ENCODE peak calls at places on chromosomes 11 and 22, in seven cellular contexts. One of them, this sample, is unnamed. For H3K36me3 and H3K27me3, the result is how much of the 10 kb centered on the place peaks cover.

GRCh38 chr11:1864216-1864615 is 11.3 kb downstream of the LSP1 start:
- DNase-seq in CD8-positive, alpha-beta memory T cell: no peak
- DNase-seq in body of pancreas: no peak
- DNase-seq in thyroid gland: no peak
- DNase-seq in right lobe of liver: no peak
- DNase-seq in fibroblast of lung: no peak
- DNase-seq in HAP-1: no peak
- DNase-seq in this sample: no peak

GRCh38 chr22:23522642-23523251 is 57.3 kb downstream of the IGLL1 start:
- DNase-seq in CD8-positive, alpha-beta memory T cell: no peak
- DNase-seq in body of pancreas: peak
- DNase-seq in thyroid gland: peak
- DNase-seq in right lobe of liver: no peak
- DNase-seq in fibroblast of lung: no peak
- DNase-seq in HAP-1: no peak
- DNase-seq in this sample: peak

GRCh38 chr22:17481424-17481823 is 81.9 kb upstream of the SLC25A18 start:
- DNase-seq in CD8-positive, alpha-beta memory T cell: no peak
- DNase-seq in body of pancreas: no peak
- DNase-seq in thyroid gland: no peak
- DNase-seq in right lobe of liver: no peak
- DNase-seq in fibroblast of lung: no peak
- DNase-seq in HAP-1: no peak
- DNase-seq in this sample: no peak

GRCh38 chr11:67415501-67416304 is at the start of gene CARNS1:
- DNase-seq in CD8-positive, alpha-beta memory T cell: no peak
- DNase-seq in body of pancreas: no peak
- DNase-seq in thyroid gland: peak
- DNase-seq in right lobe of liver: no peak
- DNase-seq in fibroblast of lung: no peak
- DNase-seq in HAP-1: no peak
- DNase-seq in this sample: peak

GRCh38 chr11:100562102-100562501 is 125.0 kb upstream of the ARHGAP42 start:
- DNase-seq in CD8-positive, alpha-beta memory T cell: no peak
- DNase-seq in body of pancreas: peak
- DNase-seq in thyroid gland: no peak
- DNase-seq in right lobe of liver: no peak
- DNase-seq in fibroblast of lung: peak
- DNase-seq in HAP-1: peak
- DNase-seq in this sample: no peak

GRCh38 chr11:123560001-123560400 is 94.4 kb downstream of the SCN3B start:
- DNase-seq in CD8-positive, alpha-beta memory T cell: no peak
- DNase-seq in body of pancreas: peak
- DNase-seq in thyroid gland: peak
- DNase-seq in right lobe of liver: no peak
- DNase-seq in fibroblast of lung: peak
- DNase-seq in HAP-1: no peak
- DNase-seq in this sample: no peak

GRCh38 chr11:25927391-25927790 is 404.5 kb upstream of the ANO3 start:
- DNase-seq in CD8-positive, alpha-beta memory T cell: no peak
- DNase-seq in body of pancreas: no peak
- DNase-seq in thyroid gland: no peak
- DNase-seq in right lobe of liver: no peak
- DNase-seq in fibroblast of lung: peak
- DNase-seq in HAP-1: no peak
- DNase-seq in this sample: no peak

GRCh38 chr11:118215262-118215661 is 9.5 kb downstream of the JAML start:
- DNase-seq in CD8-positive, alpha-beta memory T cell: no peak
- DNase-seq in body of pancreas: no peak
- DNase-seq in thyroid gland: no peak
- DNase-seq in right lobe of liver: no peak
- DNase-seq in fibroblast of lung: no peak
- DNase-seq in HAP-1: no peak
- DNase-seq in this sample: no peak

GRCh38 chr11:36456136-36456535 is 53.9 kb downstream of the TRAF6 start:
- DNase-seq in CD8-positive, alpha-beta memory T cell: no peak
- DNase-seq in body of pancreas: no peak
- DNase-seq in thyroid gland: no peak
- DNase-seq in right lobe of liver: no peak
- DNase-seq in fibroblast of lung: peak
- DNase-seq in HAP-1: no peak
- DNase-seq in this sample: no peak

GRCh38 chr22:41917375-41917905 is 2.6 kb upstream of the SHISA8 start:
- DNase-seq in CD8-positive, alpha-beta memory T cell: no peak
- DNase-seq in body of pancreas: no peak
- DNase-seq in thyroid gland: no peak
- DNase-seq in right lobe of liver: no peak
- DNase-seq in fibroblast of lung: no peak
- DNase-seq in HAP-1: no peak
- DNase-seq in this sample: peak

GRCh38 chr11:116843661-116844060 is 6.2 kb upstream of the APOA1 start:
- DNase-seq in CD8-positive, alpha-beta memory T cell: no peak
- DNase-seq in body of pancreas: no peak
- DNase-seq in thyroid gland: no peak
- DNase-seq in right lobe of liver: no peak
- DNase-seq in fibroblast of lung: no peak
- DNase-seq in HAP-1: no peak
- DNase-seq in this sample: no peak
- H3K36me3 ChIP-seq in CD8-positive, alpha-beta memory T cell: under half
- H3K36me3 ChIP-seq in body of pancreas: under half
- H3K36me3 ChIP-seq in thyroid gland: under half
- H3K36me3 ChIP-seq in right lobe of liver: under half
- H3K36me3 ChIP-seq in fibroblast of lung: under half
- H3K36me3 ChIP-seq in HAP-1: under half
- H3K36me3 ChIP-seq in this sample: under half

DNA sequence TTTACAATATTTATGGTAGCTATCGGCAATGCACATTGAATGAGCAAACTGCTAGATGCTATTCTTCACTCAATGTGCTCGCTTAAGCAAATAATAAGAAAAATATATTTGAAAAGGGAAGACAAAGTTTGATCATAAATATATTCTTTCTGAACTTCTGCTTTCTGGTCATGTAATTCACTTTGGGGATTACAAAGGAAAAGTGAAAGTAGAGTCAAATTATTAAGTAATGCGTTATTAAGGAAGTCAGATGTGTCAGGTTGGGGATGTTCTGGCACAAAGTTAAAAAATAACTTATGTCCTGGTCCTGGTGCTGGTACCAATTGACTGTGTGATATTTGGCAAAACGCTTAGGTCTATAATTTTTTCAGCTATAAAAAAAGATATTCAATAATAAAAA is 98.0 kb upstream of the TRIM77 start:
- DNase-seq in CD8-positive, alpha-beta memory T cell: no peak
- DNase-seq in body of pancreas: no peak
- DNase-seq in thyroid gland: no peak
- DNase-seq in right lobe of liver: no peak
- DNase-seq in fibroblast of lung: no peak
- DNase-seq in HAP-1: no peak
- DNase-seq in this sample: no peak
- H3K4me3 ChIP-seq in CD8-positive, alpha-beta memory T cell: no peak
- H3K4me3 ChIP-seq in body of pancreas: no peak
- H3K4me3 ChIP-seq in thyroid gland: no peak
- H3K4me3 ChIP-seq in right lobe of liver: no peak
- H3K4me3 ChIP-seq in fibroblast of lung: peak
- H3K4me3 ChIP-seq in HAP-1: no peak
- H3K4me3 ChIP-seq in this sample: no peak

GRCh38 chr22:37417737-37418348 is 9.4 kb downstream of the ELFN2 start:
- DNase-seq in CD8-positive, alpha-beta memory T cell: no peak
- DNase-seq in body of pancreas: no peak
- DNase-seq in thyroid gland: no peak
- DNase-seq in right lobe of liver: peak
- DNase-seq in fibroblast of lung: no peak
- DNase-seq in HAP-1: no peak
- DNase-seq in this sample: no peak
- H3K27me3 ChIP-seq in CD8-positive, alpha-beta memory T cell: under half
- H3K27me3 ChIP-seq in body of pancreas: under half
- H3K27me3 ChIP-seq in thyroid gland: under half
- H3K27me3 ChIP-seq in right lobe of liver: under half
- H3K27me3 ChIP-seq in fibroblast of lung: under half
- H3K27me3 ChIP-seq in HAP-1: under half
- H3K27me3 ChIP-seq in this sample: under half

GRCh38 chr11:110251837-110252236 is 44.6 kb downstream of the RDX start:
- DNase-seq in CD8-positive, alpha-beta memory T cell: no peak
- DNase-seq in body of pancreas: peak
- DNase-seq in thyroid gland: peak
- DNase-seq in right lobe of liver: peak
- DNase-seq in fibroblast of lung: peak
- DNase-seq in HAP-1: no peak
- DNase-seq in this sample: no peak
- H3K36me3 ChIP-seq in CD8-positive, alpha-beta memory T cell: under half
- H3K36me3 ChIP-seq in body of pancreas: under half
- H3K36me3 ChIP-seq in thyroid gland: under half
- H3K36me3 ChIP-seq in right lobe of liver: under half
- H3K36me3 ChIP-seq in fibroblast of lung: under half
- H3K36me3 ChIP-seq in HAP-1: under half
- H3K36me3 ChIP-seq in this sample: under half

GRCh38 chr11:46332093-46332567 is 15.1 kb upstream of the DGKZ start:
- DNase-seq in CD8-positive, alpha-beta memory T cell: no peak
- DNase-seq in body of pancreas: no peak
- DNase-seq in thyroid gland: no peak
- DNase-seq in right lobe of liver: no peak
- DNase-seq in fibroblast of lung: no peak
- DNase-seq in HAP-1: no peak
- DNase-seq in this sample: no peak
- H3K4me3 ChIP-seq in CD8-positive, alpha-beta memory T cell: peak
- H3K4me3 ChIP-seq in body of pancreas: no peak
- H3K4me3 ChIP-seq in thyroid gland: peak
- H3K4me3 ChIP-seq in right lobe of liver: no peak
- H3K4me3 ChIP-seq in fibroblast of lung: no peak
- H3K4me3 ChIP-seq in HAP-1: no peak
- H3K4me3 ChIP-seq in this sample: peak

GRCh38 chr11:32440372-32440888 is 5.1 kb upstream of the WT1 start:
- DNase-seq in CD8-positive, alpha-beta memory T cell: no peak
- DNase-seq in body of pancreas: no peak
- DNase-seq in thyroid gland: no peak
- DNase-seq in right lobe of liver: no peak
- DNase-seq in fibroblast of lung: no peak
- DNase-seq in HAP-1: no peak
- DNase-seq in this sample: no peak
- H3K27me3 ChIP-seq in CD8-positive, alpha-beta memory T cell: under half
- H3K27me3 ChIP-seq in body of pancreas: under half
- H3K27me3 ChIP-seq in thyroid gland: half or more
- H3K27me3 ChIP-seq in right lobe of liver: under half
- H3K27me3 ChIP-seq in fibroblast of lung: under half
- H3K27me3 ChIP-seq in HAP-1: under half
- H3K27me3 ChIP-seq in this sample: half or more

GRCh38 chr11:33713914-33714398 is 13.3 kb upstream of the C11orf91 start:
- DNase-seq in CD8-positive, alpha-beta memory T cell: no peak
- DNase-seq in body of pancreas: no peak
- DNase-seq in thyroid gland: no peak
- DNase-seq in right lobe of liver: no peak
- DNase-seq in fibroblast of lung: no peak
- DNase-seq in HAP-1: no peak
- DNase-seq in this sample: no peak
- H3K36me3 ChIP-seq in CD8-positive, alpha-beta memory T cell: under half
- H3K36me3 ChIP-seq in body of pancreas: under half
- H3K36me3 ChIP-seq in thyroid gland: under half
- H3K36me3 ChIP-seq in right lobe of liver: under half
- H3K36me3 ChIP-seq in fibroblast of lung: under half
- H3K36me3 ChIP-seq in HAP-1: under half
- H3K36me3 ChIP-seq in this sample: under half

GRCh38 chr22:21933899-21934298 is 18.7 kb downstream of the PPM1F start:
- DNase-seq in CD8-positive, alpha-beta memory T cell: no peak
- DNase-seq in body of pancreas: no peak
- DNase-seq in thyroid gland: no peak
- DNase-seq in right lobe of liver: no peak
- DNase-seq in fibroblast of lung: no peak
- DNase-seq in HAP-1: no peak
- DNase-seq in this sample: no peak

GRCh38 chr22:21929253-21929652 is 23.4 kb downstream of the PPM1F start:
- DNase-seq in CD8-positive, alpha-beta memory T cell: no peak
- DNase-seq in body of pancreas: no peak
- DNase-seq in thyroid gland: no peak
- DNase-seq in right lobe of liver: no peak
- DNase-seq in fibroblast of lung: no peak
- DNase-seq in HAP-1: no peak
- DNase-seq in this sample: no peak

GRCh38 chr22:21933413-21933812 is 19.2 kb downstream of the PPM1F start:
- DNase-seq in CD8-positive, alpha-beta memory T cell: no peak
- DNase-seq in body of pancreas: no peak
- DNase-seq in thyroid gland: no peak
- DNase-seq in right lobe of liver: no peak
- DNase-seq in fibroblast of lung: no peak
- DNase-seq in HAP-1: no peak
- DNase-seq in this sample: no peak

GRCh38 chr22:21932347-21932746 is 20.3 kb downstream of the PPM1F start:
- DNase-seq in CD8-positive, alpha-beta memory T cell: no peak
- DNase-seq in body of pancreas: no peak
- DNase-seq in thyroid gland: no peak
- DNase-seq in right lobe of liver: no peak
- DNase-seq in fibroblast of lung: no peak
- DNase-seq in HAP-1: no peak
- DNase-seq in this sample: no peak

GRCh38 chr22:21931056-21931455 is 21.6 kb downstream of the PPM1F start:
- DNase-seq in CD8-positive, alpha-beta memory T cell: no peak
- DNase-seq in body of pancreas: no peak
- DNase-seq in thyroid gland: no peak
- DNase-seq in right lobe of liver: no peak
- DNase-seq in fibroblast of lung: no peak
- DNase-seq in HAP-1: no peak
- DNase-seq in this sample: no peak
- H3K4me3 ChIP-seq in CD8-positive, alpha-beta memory T cell: no peak
- H3K4me3 ChIP-seq in body of pancreas: no peak
- H3K4me3 ChIP-seq in thyroid gland: no peak
- H3K4me3 ChIP-seq in right lobe of liver: no peak
- H3K4me3 ChIP-seq in fibroblast of lung: no peak
- H3K4me3 ChIP-seq in HAP-1: no peak
- H3K4me3 ChIP-seq in this sample: no peak

GRCh38 chr22:48748860-48749554 is 1078.7 kb downstream of the BRD1 start:
- DNase-seq in CD8-positive, alpha-beta memory T cell: no peak
- DNase-seq in body of pancreas: no peak
- DNase-seq in thyroid gland: no peak
- DNase-seq in right lobe of liver: no peak
- DNase-seq in fibroblast of lung: no peak
- DNase-seq in HAP-1: no peak
- DNase-seq in this sample: peak
- H3K27me3 ChIP-seq in CD8-positive, alpha-beta memory T cell: under half
- H3K27me3 ChIP-seq in body of pancreas: under half
- H3K27me3 ChIP-seq in thyroid gland: under half
- H3K27me3 ChIP-seq in right lobe of liver: under half
- H3K27me3 ChIP-seq in fibroblast of lung: under half
- H3K27me3 ChIP-seq in HAP-1: under half
- H3K27me3 ChIP-seq in this sample: under half